ENCODE peak calls at places on chromosomes 6 and 20, in six cellular contexts. Q, D, E, X, L and A are unnamed samples.

GRCh38 chr6:136775548-136775947 is 16.7 kb downstream of the MAP3K5 start:
- DNase-seq in X (no peak), D (peak), L (no peak), E (no peak), Q (no peak), A (no peak)

GRCh38 chr6:148700713-148701392 is 46.0 kb upstream of the UST start:
- DNase-seq in D (peak), X (no peak), Q (no peak), E (no peak), L (peak), A (peak)

GRCh38 chr6:12036766-12037165 is 24.7 kb downstream of the HIVEP1 start:
- DNase-seq in Q (no peak), L (no peak), E (no peak), X (no peak), D (no peak), A (no peak)

GRCh38 chr6:139135578-139136545 is 982 bp downstream of the HECA start:
- DNase-seq in L (peak), E (no peak), D (peak), Q (peak), X (peak), A (peak)

GRCh38 chr20:34825530-34826362 is at the start of gene NCOA6:
- DNase-seq in L (peak), Q (peak), D (peak), E (peak), X (peak), A (peak)

GRCh38 chr20:17845701-17846475 is 122.7 kb downstream of the SNX5 start:
- DNase-seq in Q (no peak), E (no peak), D (peak), X (no peak), L (no peak), A (no peak)

GRCh38 chr6:167802339-167802738 is 24.4 kb upstream of the AFDN start:
- DNase-seq in L (no peak), D (no peak), X (no peak), Q (no peak), E (no peak), A (no peak)

GRCh38 chr6:147000545-147001488 is 203.4 kb upstream of the STXBP5 start:
- DNase-seq in L (no peak), E (no peak), Q (no peak), D (peak), X (no peak), A (no peak)

GRCh38 chr6:26375270-26375669 is 7.6 kb upstream of the BTN2A2 start:
- DNase-seq in X (no peak), Q (no peak), D (no peak), E (no peak), L (no peak), A (peak)

GRCh38 chr6:63671098-63671754 is 35.6 kb downstream of the PHF3 start:
- DNase-seq in Q (no peak), E (no peak), X (no peak), D (no peak), L (no peak), A (no peak)

GRCh38 chr20:22795897-22796296 is 211.5 kb upstream of the FOXA2 start:
- DNase-seq in E (no peak), D (peak), Q (no peak), X (no peak), L (no peak), A (peak)

GRCh38 chr6:35603326-35604202 is 85.2 kb downstream of the FKBP5 start:
- DNase-seq in E (no peak), Q (no peak), X (no peak), L (no peak), D (peak), A (no peak)

GRCh38 chr6:166586424-166587156 is at the start of gene RAMACL:
- DNase-seq in L (peak), E (no peak), X (no peak), D (no peak), Q (no peak), A (peak)

GRCh38 chr6:137286368-137286767 is 67.2 kb upstream of the IFNGR1 start:
- DNase-seq in Q (no peak), D (no peak), L (no peak), X (no peak), E (no peak), A (no peak)

GRCh38 chr6:39040080-39040673 is 8.4 kb upstream of the GLP1R start:
- DNase-seq in D (no peak), E (no peak), X (no peak), Q (no peak), L (no peak), A (no peak)

GRCh38 chr6:3861424-3861823 is 12.3 kb downstream of the FAM50B start:
- DNase-seq in Q (no peak), E (no peak), D (no peak), X (no peak), L (no peak), A (no peak)

GRCh38 chr20:58478141-58478805 is 36.9 kb downstream of the APCDD1L start:
- DNase-seq in L (no peak), X (no peak), D (peak), Q (no peak), E (no peak), A (no peak)

GRCh38 chr6:44788387-44788981 is 401.0 kb downstream of the CDC5L start:
- DNase-seq in E (no peak), Q (no peak), L (no peak), D (peak), X (no peak), A (no peak)

GRCh38 chr20:62727584-62728027 is 19.0 kb downstream of the NTSR1 start:
- DNase-seq in Q (no peak), D (no peak), L (no peak), X (no peak), E (no peak), A (no peak)

GRCh38 chr6:148869589-148869988 is 122.8 kb downstream of the UST start:
- DNase-seq in X (no peak), D (peak), L (no peak), E (no peak), Q (no peak), A (no peak)

GRCh38 chr20:11394145-11394833 is 523.4 kb upstream of the BTBD3 start:
- DNase-seq in D (peak), L (no peak), E (no peak), X (no peak), Q (no peak), A (no peak)

GRCh38 chr6:27333642-27334040 is 21.6 kb upstream of the POM121L2 start:
- DNase-seq in E (no peak), X (no peak), L (no peak), Q (no peak), D (no peak), A (no peak)

GRCh38 chr6:165243801-165244200 is 65.6 kb downstream of the C6orf118 start:
- DNase-seq in Q (no peak), D (no peak), X (no peak), E (no peak), L (no peak), A (no peak)

GRCh38 chr20:50467618-50468373 is 42.4 kb upstream of the PTPN1 start:
- DNase-seq in Q (peak), L (peak), D (peak), E (no peak), X (no peak), A (peak)

GRCh38 chr6:5078121-5078695 is 6.9 kb upstream of the PPP1R3G start:
- DNase-seq in X (no peak), E (no peak), Q (no peak), D (peak), L (no peak), A (no peak)

GRCh38 chr6:118705799-118706481 is 54.5 kb upstream of the CEP85L start:
- DNase-seq in L (peak), X (no peak), Q (no peak), D (peak), E (no peak), A (peak)

GRCh38 chr6:41469951-41470340 is 76.2 kb upstream of the FOXP4 start:
- DNase-seq in L (peak), D (no peak), Q (no peak), E (no peak), X (no peak), A (peak)

GRCh38 chr20:44990425-44990824 is 24.1 kb downstream of the STK4 start:
- DNase-seq in Q (no peak), D (peak), E (no peak), X (no peak), L (peak), A (no peak)

GRCh38 chr6:111830003-111830402 is 43.2 kb downstream of the FYN start:
- DNase-seq in X (no peak), D (no peak), Q (no peak), L (no peak), E (no peak), A (no peak)

GRCh38 chr6:45970326-45970725 is 45.3 kb downstream of the CLIC5 start:
- DNase-seq in X (no peak), E (no peak), D (no peak), Q (no peak), L (no peak), A (no peak)

GRCh38 chr6:84462697-84463096 is 235.3 kb upstream of the CEP162 start:
- DNase-seq in X (no peak), D (peak), Q (no peak), L (no peak), E (no peak), A (no peak)

GRCh38 chr20:17646901-17647301 is 35.1 kb downstream of the RRBP1 start:
- DNase-seq in D (no peak), L (no peak), E (no peak), Q (peak), X (no peak), A (peak)

GRCh38 chr6:127471379-127472255 is 12.4 kb upstream of the KIAA0408 start:
- DNase-seq in D (no peak), Q (no peak), E (no peak), L (no peak), X (no peak), A (no peak)

GRCh38 chr20:50041238-50041915 is 58.6 kb downstream of the SNAI1 start:
- DNase-seq in E (no peak), X (no peak), Q (no peak), L (no peak), D (no peak), A (no peak)

GRCh38 chr6:41088451-41088850 is 15.7 kb downstream of the NFYA start:
- DNase-seq in D (no peak), X (no peak), L (no peak), Q (no peak), E (no peak), A (no peak)

GRCh38 chr6:127956260-127956888 is 55.5 kb upstream of the THEMIS start:
- DNase-seq in Q (no peak), D (peak), X (no peak), L (no peak), E (no peak), A (peak)

GRCh38 chr20:37882961-37883712 is 19.8 kb upstream of the VSTM2L start:
- DNase-seq in E (no peak), D (no peak), L (no peak), Q (no peak), X (no peak), A (no peak)

GRCh38 chr20:4295226-4295625 is 279.9 kb upstream of the RNF24 start:
- DNase-seq in D (no peak), E (no peak), L (no peak), X (no peak), Q (no peak), A (no peak)

GRCh38 chr20:4289875-4290274 is 274.5 kb upstream of the RNF24 start:
- DNase-seq in E (no peak), X (no peak), D (no peak), L (no peak), Q (no peak), A (no peak)
- TF ChIP-seq CTCF in E (no peak), X (no peak), D (peak), L (no peak), Q (no peak), A (peak)

GRCh38 chr6:37170273-37171140 is 555 bp downstream of the PIM1 start:
- DNase-seq in E (no peak), D (peak), Q (peak), L (peak), X (peak), A (peak)
- TF ChIP-seq CTCF in E (no peak), D (peak), Q (peak), L (peak), X (peak), A (peak)

GRCh38 chr20:57405236-57406016 is 14.2 kb downstream of the RBM38 start:
- DNase-seq in X (no peak), L (no peak), E (no peak), Q (no peak), D (no peak), A (no peak)

GRCh38 chr20:57408536-57409233 is 17.5 kb downstream of the RBM38 start:
- DNase-seq in Q (no peak), L (no peak), X (no peak), E (no peak), D (no peak), A (no peak)

GRCh38 chr20:57409316-57409671 is 18.1 kb downstream of the RBM38 start:
- DNase-seq in D (no peak), X (no peak), Q (no peak), E (no peak), L (no peak), A (no peak)

GRCh38 chr20:57408131-57408530 is 16.9 kb downstream of the RBM38 start:
- DNase-seq in X (no peak), E (no peak), L (no peak), D (peak), Q (no peak), A (no peak)

DNA sequence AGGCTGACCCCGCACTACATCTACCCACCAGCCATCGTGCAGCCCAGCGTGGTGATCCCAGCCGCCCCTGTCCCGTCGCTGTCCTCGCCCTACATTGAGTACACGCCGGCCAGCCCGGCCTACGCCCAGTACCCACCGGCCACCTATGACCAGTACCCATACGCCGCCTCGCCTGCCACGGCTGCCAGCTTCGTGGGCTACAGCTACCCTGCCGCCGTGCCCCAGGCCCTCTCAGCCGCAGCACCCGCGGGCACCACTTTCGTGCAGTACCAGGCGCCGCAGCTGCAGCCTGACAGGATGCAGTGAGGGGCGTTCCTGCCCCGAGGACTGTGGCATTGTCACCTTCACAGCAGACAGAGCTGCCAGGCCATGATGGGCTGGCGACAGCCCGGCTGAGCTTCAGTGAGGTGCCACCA is 16.4 kb downstream of the RBM38 start:
- DNase-seq in X (no peak), Q (no peak), E (no peak), L (no peak), D (no peak), A (no peak)
- TF ChIP-seq CTCF in X (no peak), Q (no peak), E (no peak), L (no peak), D (no peak), A (no peak)

DNA sequence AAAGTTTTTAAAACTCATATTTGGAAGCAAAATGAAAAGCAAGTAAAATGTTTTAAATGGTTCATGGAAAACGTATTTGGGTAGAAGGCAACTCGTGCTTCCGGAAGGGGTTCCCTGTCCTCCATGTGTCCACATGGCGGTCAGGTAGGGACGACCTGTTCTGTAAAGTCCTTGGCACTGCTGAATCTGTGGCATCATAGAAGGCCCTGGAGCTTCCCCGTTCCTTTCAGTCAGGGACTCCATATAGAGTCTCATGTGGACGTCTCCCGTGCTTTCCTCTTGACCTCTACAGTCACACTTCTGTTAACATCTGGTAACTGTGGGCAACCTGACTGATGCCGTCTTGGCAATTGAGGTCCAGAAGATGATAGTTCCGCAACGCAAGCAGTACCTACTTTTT is 11.4 kb downstream of the DYNLT1 start:
- DNase-seq in D (no peak), L (no peak), E (no peak), Q (no peak), X (no peak), A (no peak)
- TF ChIP-seq CTCF in D (no peak), L (no peak), E (no peak), Q (no peak), X (no peak), A (no peak)

GRCh38 chr20:2281563-2281962 is 14.2 kb upstream of the TGM3 start:
- DNase-seq in Q (no peak), D (no peak), X (no peak), L (no peak), E (no peak), A (no peak)

GRCh38 chr20:2280083-2280482 is 15.7 kb upstream of the TGM3 start:
- DNase-seq in D (no peak), E (no peak), Q (no peak), X (no peak), L (no peak), A (no peak)

GRCh38 chr20:2279245-2279779 is 16.5 kb upstream of the TGM3 start:
- DNase-seq in X (no peak), E (no peak), L (no peak), Q (no peak), D (no peak), A (no peak)

GRCh38 chr20:2273634-2274302 is 22.0 kb upstream of the TGM3 start:
- DNase-seq in Q (no peak), L (no peak), D (no peak), X (no peak), E (no peak), A (no peak)

DNA sequence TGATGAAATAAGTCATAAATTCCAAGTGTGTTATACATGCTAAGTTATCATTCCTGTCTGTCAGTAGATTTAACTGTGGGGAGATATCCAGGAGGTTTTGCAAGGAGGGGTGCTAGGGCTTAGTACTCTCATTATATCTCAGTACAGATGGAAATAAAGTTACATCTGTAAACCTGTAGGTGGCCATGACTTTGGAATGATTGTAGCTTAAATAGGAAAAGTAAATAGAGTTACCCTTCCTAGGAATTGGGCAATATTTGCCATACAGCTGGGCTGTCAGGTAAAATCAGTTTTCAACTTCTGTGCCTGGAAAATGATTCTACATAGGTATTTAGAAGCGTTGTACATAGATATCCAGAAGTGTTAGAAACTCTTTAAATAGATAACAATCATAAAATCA is 19.8 kb upstream of the TGM3 start:
- DNase-seq in Q (no peak), E (no peak), X (no peak), D (no peak), L (no peak), A (no peak)
- TF ChIP-seq CTCF in Q (peak), E (no peak), X (peak), D (no peak), L (no peak), A (no peak)

DNA sequence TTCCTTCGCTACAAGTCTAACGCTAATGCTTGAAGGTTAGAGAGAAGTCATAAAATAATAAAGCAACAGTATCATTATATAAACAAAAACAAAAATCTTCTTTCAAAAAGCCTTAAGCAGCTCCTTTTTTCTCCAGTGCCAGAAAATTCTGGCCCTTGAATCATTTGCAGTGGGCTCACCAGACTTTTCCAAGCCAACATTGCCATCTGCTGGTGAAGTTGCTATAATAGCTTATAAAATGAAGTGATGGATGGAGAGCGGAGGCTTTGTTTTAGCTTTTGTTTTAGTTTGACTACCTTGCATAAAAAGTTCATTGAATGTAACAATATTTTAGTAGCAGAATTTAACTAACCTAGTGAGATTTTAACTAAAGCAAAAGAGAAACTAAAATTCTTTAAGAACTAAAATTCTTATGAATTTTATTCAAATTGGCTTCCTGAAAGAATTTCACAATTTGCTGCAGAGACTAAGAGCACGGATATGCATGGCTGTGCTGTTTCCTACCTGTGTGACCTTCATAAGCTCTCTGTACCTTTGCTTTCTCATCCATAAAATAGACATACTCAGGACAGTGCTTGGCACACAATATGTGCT is 44.8 kb upstream of the SLC2A12 start:
- DNase-seq in X (peak), Q (peak), D (peak), L (peak), E (no peak), A (peak)
- TF ChIP-seq CTCF in X (peak), Q (peak), D (peak), L (peak), E (peak), A (peak)

GRCh38 chr6:126439040-126439439 is 99.1 kb downstream of the CENPW start:
- DNase-seq in E (no peak), X (no peak), Q (no peak), D (no peak), L (no peak), A (no peak)
- TF ChIP-seq CTCF in E (no peak), X (no peak), Q (no peak), D (no peak), L (no peak), A (no peak)

GRCh38 chr6:150546457-150546856 is 53.2 kb upstream of the PLEKHG1 start:
- DNase-seq in Q (no peak), L (no peak), E (no peak), X (no peak), D (no peak), A (no peak)

GRCh38 chr6:150550244-150550643 is 49.4 kb upstream of the PLEKHG1 start:
- DNase-seq in E (no peak), X (no peak), L (no peak), Q (no peak), D (no peak), A (no peak)

GRCh38 chr6:150547511-150548222 is 52.0 kb upstream of the PLEKHG1 start:
- DNase-seq in L (no peak), D (no peak), Q (no peak), X (no peak), E (no peak), A (peak)

GRCh38 chr6:150549577-150550184 is 50.0 kb upstream of the PLEKHG1 start:
- DNase-seq in L (no peak), X (no peak), Q (no peak), D (no peak), E (no peak), A (no peak)

DNA sequence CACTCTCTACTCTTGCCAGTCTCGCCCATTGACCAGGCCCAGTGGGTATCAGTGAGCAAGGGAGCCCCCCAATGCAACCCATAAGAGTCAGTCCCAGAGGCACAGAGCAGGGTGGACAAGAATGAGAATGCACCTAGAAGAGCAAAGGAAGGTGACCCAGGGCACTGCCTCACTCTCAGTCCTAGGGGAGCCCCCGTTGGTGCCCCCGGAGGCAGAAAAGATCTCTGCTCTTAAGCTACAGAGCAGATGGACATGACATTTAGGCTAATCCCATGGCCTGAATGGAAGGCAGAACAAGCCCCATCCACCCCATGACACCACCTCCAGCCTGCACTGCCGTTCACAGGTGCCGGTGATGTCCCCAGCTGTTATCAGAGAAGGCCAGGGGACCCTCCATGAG is 50.7 kb upstream of the PLEKHG1 start:
- DNase-seq in X (no peak), Q (no peak), L (no peak), D (no peak), E (no peak), A (no peak)
- TF ChIP-seq CTCF in X (peak), Q (no peak), L (no peak), D (no peak), E (no peak), A (no peak)